ENCODE peak calls at places on chromosomes 13 and 19, in seven cellular contexts. T is left ventricle myocardium inferior, H is Peyer's patch, D is kidney epithelial cell, C is bronchial epithelial cell, O is HFF-Myc, S is IMR-90. F is an unnamed sample.

GRCh38 chr13:112994084-112994780 is 25.2 kb downstream of the MCF2L start:
- DNase-seq in T (no peak), H (peak), D (no peak), C (no peak), O (no peak), S (no peak), F (no peak)

GRCh38 chr13:101569807-101570206 is 117.3 kb downstream of the ITGBL1 start:
- DNase-seq in T (no peak), H (no peak), D (no peak), C (no peak), O (no peak), S (no peak), F (no peak)

GRCh38 chr13:102721800-102722231 is 27.0 kb upstream of the METTL21C start:
- DNase-seq in T (no peak), H (no peak), D (no peak), C (peak), O (no peak), S (no peak), F (peak)

GRCh38 chr13:30696278-30697176 is 38.8 kb upstream of the ALOX5AP start:
- DNase-seq in T (peak), H (no peak), D (no peak), C (no peak), O (no peak), S (peak), F (no peak)

GRCh38 chr19:49408816-49409440 is 14.3 kb downstream of the PTH2 start:
- DNase-seq in T (no peak), H (no peak), D (peak), C (peak), O (no peak), S (no peak), F (no peak)

GRCh38 chr13:111045170-111045569 is 69.9 kb upstream of the ARHGEF7 start:
- DNase-seq in T (no peak), H (no peak), D (no peak), C (no peak), O (no peak), S (no peak), F (no peak)

GRCh38 chr19:45800009-45800553 is 7.4 kb upstream of the DMWD start:
- DNase-seq in T (no peak), H (no peak), D (peak), C (peak), O (no peak), S (peak), F (no peak)

GRCh38 chr13:39034085-39034484 is 3.8 kb downstream of the PROSER1 start:
- DNase-seq in T (no peak), H (no peak), D (no peak), C (no peak), O (no peak), S (no peak), F (no peak)

GRCh38 chr19:54160182-54160811 is 776 bp upstream of the LENG1 start:
- DNase-seq in T (no peak), H (no peak), D (no peak), C (peak), O (no peak), S (peak), F (no peak)
- TF ChIP-seq CTCF in T (no peak), H (no peak), D (no peak), C (no peak), O (no peak), S (no peak), F (no peak)

DNA sequence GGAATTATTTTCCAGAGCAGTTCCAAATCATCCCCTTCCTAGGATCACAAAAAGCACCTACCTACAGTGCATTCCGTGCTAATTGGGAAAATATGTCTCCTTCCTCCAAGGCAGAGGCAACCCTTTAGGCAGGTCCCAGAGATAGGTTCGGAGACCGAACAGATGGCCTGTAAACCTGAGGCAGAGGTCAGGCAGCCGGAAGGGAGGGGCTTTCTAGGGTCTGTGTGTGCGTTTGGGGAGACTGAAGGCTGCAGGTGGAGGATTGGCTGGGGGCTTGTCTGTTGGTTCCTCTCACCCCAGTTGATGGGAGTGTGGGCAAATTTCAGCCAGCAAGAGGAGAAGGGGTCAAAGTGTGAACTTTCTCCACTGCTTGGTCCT is 7.1 kb downstream of the KCNN4 start:
- DNase-seq in T (no peak), H (no peak), D (no peak), C (no peak), O (no peak), S (no peak), F (no peak)
- H3K4me3 ChIP-seq in T (peak), H (no peak), D (no peak), C (no peak), O (no peak), S (no peak), F (no peak)

GRCh38 chr19:10074153-10074552 is 12.0 kb upstream of the SHFL start:
- DNase-seq in T (no peak), H (no peak), D (no peak), C (peak), O (no peak), S (peak), F (peak)
- TF ChIP-seq CTCF in T (peak), H (peak), D (peak), C (peak), O (peak), S (peak), F (peak)

GRCh38 chr19:47996230-47996727 is 1.8 kb downstream of the ELSPBP1 start:
- DNase-seq in T (no peak), H (no peak), D (no peak), C (no peak), O (no peak), S (no peak), F (no peak)
- H3K4me3 ChIP-seq in T (no peak), H (no peak), D (no peak), C (no peak), O (no peak), S (no peak), F (no peak)

GRCh38 chr19:2949939-2950285 is 5.1 kb upstream of the ZNF77 start:
- DNase-seq in T (no peak), H (peak), D (no peak), C (peak), O (no peak), S (peak), F (peak)

GRCh38 chr19:2944775-2945574 is at the start of gene ZNF77:
- DNase-seq in T (peak), H (peak), D (peak), C (peak), O (peak), S (peak), F (peak)

GRCh38 chr19:2942928-2943640 is 1.7 kb downstream of the ZNF77 start:
- DNase-seq in T (no peak), H (no peak), D (no peak), C (no peak), O (no peak), S (no peak), F (no peak)

GRCh38 chr19:2945575-2946184 is 909 bp upstream of the ZNF77 start:
- DNase-seq in T (no peak), H (no peak), D (no peak), C (no peak), O (no peak), S (no peak), F (no peak)

DNA sequence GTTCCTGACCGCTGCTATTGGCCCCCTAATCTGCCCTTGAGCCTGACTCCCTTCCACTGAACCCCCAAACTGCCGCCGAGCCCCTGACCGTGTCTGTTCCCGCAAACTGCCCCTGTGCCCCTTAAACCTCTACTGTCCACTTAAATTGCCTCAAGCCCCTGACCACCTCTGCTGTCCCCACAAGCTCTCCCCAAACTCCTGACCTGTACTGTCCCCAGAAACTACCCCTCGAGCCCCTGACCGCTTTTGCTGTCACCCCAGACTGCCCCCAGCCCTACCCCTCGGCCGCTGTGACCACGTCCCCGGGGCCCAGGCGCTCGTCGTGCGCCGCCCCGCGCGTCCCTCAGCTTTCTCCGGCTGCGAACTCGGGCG is 382 bp downstream of the ZNF77 start:
- DNase-seq in T (no peak), H (no peak), D (no peak), C (no peak), O (no peak), S (no peak), F (no peak)
- TF ChIP-seq CTCF in T (no peak), H (no peak), D (no peak), C (no peak), O (no peak), S (no peak), F (no peak)

GRCh38 chr19:36142046-36142445 is 2.2 kb downstream of the CAPNS1 start:
- DNase-seq in T (peak), H (no peak), D (no peak), C (no peak), O (no peak), S (no peak), F (no peak)
- H3K4me3 ChIP-seq in T (peak), H (no peak), D (no peak), C (no peak), O (no peak), S (no peak), F (peak)

GRCh38 chr13:23161176-23161825 is 19.5 kb upstream of the SGCG start:
- DNase-seq in T (no peak), H (no peak), D (no peak), C (no peak), O (no peak), S (no peak), F (peak)

GRCh38 chr13:23160241-23161175 is 20.3 kb upstream of the SGCG start:
- DNase-seq in T (no peak), H (no peak), D (no peak), C (no peak), O (no peak), S (no peak), F (peak)

GRCh38 chr13:23159587-23160240 is 21.1 kb upstream of the SGCG start:
- DNase-seq in T (no peak), H (no peak), D (no peak), C (no peak), O (no peak), S (no peak), F (no peak)

GRCh38 chr13:23159205-23159586 is 21.6 kb upstream of the SGCG start:
- DNase-seq in T (peak), H (no peak), D (peak), C (peak), O (no peak), S (peak), F (peak)
- TF ChIP-seq CTCF in T (peak), H (no peak), D (peak), C (peak), O (peak), S (peak), F (peak)

DNA sequence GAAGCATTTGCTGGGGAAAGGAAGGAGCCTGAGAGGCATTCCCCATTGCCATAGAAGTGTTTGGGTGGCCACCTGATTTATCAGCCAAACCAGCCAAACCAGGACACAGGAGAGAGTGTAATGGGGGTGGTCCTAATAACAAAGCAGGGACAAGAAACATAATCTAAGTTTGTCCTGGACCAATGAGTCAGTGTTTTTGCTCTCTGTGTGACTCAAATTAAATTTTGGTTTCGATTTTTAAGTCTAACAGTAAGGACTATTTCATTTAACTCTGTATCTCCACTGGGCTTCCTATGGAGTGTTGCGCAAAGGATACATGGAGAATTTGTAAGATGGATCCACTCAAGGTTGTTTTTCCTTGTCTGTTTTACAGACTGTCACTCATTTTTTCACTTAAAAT is 19.5 kb upstream of the TRPC4 start:
- DNase-seq in T (no peak), H (no peak), D (no peak), C (peak), O (no peak), S (peak), F (no peak)
- H3K4me3 ChIP-seq in T (no peak), H (no peak), D (no peak), C (no peak), O (no peak), S (no peak), F (no peak)

DNA sequence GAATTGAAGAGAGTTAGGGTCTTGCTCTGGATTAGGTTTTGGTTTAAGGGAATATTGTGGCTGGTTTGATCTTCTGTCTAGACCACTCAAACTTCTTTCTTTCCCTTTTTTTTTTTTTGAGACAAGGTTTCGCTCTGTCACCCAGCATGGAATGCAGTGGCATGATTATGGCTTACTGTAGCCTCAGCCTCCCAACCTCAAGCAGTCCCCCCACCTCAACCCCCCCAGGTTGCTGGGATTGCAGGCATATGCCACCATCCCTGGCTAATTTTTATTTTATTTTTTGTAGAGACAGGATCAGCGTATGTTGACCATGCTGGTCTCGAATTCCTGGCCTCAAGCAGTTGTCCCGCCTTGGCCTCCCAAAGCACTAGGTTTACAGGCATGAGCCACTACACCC is 21.2 kb downstream of the ARHGAP35 start:
- DNase-seq in T (no peak), H (no peak), D (no peak), C (no peak), O (no peak), S (no peak), F (no peak)
- TF ChIP-seq CTCF in T (no peak), H (no peak), D (no peak), C (no peak), O (no peak), S (no peak), F (no peak)

F was measured in foreskin fibroblast.